ENCODE peak calls at places on chromosomes 1 and 21, in ten cellular contexts. H is C1 segment of cervical spinal cord; L is nucleus accumbens; Z is CD4-positive, alpha-beta T cell; O is endothelial cell; X is foreskin fibroblast; F is activated T-cell treated with anti-CD3 and anti-CD28 coated beads, Interleukin-2, amount 50 U/mL, for 72 hours; A is GM20000; S is SK-MEL-5; U is heart left ventricle. E is an unnamed sample.

GRCh38 chr1:38835230-38835827 is 24.2 kb downstream of the RRAGC start:
- DNase-seq in H (no peak), L (no peak), Z (no peak), O (peak), X (peak), F (peak), A (peak), S (peak), U (no peak), E (peak)

GRCh38 chr1:157110686-157111085 is 11.1 kb upstream of the ETV3L start:
- DNase-seq in H (no peak), L (no peak), Z (no peak), O (no peak), X (no peak), F (no peak), A (no peak), S (no peak), U (no peak), E (no peak)

GRCh38 chr21:17463441-17463840 is 49.4 kb upstream of the CXADR start:
- DNase-seq in H (no peak), L (no peak), Z (no peak), O (no peak), X (peak), F (no peak), A (no peak), S (peak), U (peak), E (peak)

GRCh38 chr1:64896546-64896945 is 69.8 kb downstream of the JAK1 start:
- DNase-seq in H (no peak), L (no peak), Z (no peak), O (no peak), X (no peak), F (no peak), A (no peak), S (no peak), U (no peak), E (no peak)

GRCh38 chr1:146036990-146037646 is 15.6 kb upstream of the HJV start:
- DNase-seq in H (peak), L (peak), Z (peak), O (peak), X (peak), F (peak), A (no peak), S (peak), U (peak), E (peak)

GRCh38 chr1:231424950-231425805 is 3.1 kb upstream of the EGLN1 start:
- DNase-seq in H (no peak), L (no peak), Z (no peak), O (no peak), X (no peak), F (no peak), A (no peak), S (no peak), U (peak), E (no peak)

GRCh38 chr1:154713001-154713400 is 105.0 kb upstream of the ADAR start:
- DNase-seq in H (no peak), L (no peak), Z (no peak), O (no peak), X (no peak), F (no peak), A (no peak), S (no peak), U (no peak), E (no peak)

GRCh38 chr1:45908613-45909140 is 105.3 kb downstream of the MAST2 start:
- DNase-seq in H (no peak), L (no peak), Z (no peak), O (no peak), X (no peak), F (no peak), A (no peak), S (no peak), U (no peak), E (no peak)

GRCh38 chr1:204961765-204962419 is 81.1 kb upstream of the CNTN2 start:
- DNase-seq in H (no peak), L (no peak), Z (no peak), O (no peak), X (no peak), F (no peak), A (no peak), S (no peak), U (peak), E (no peak)

GRCh38 chr21:46060596-46061061 is 37.3 kb upstream of the COL6A2 start:
- DNase-seq in H (no peak), L (no peak), Z (no peak), O (no peak), X (peak), F (peak), A (no peak), S (no peak), U (peak), E (peak)

GRCh38 chr1:50251592-50252165 is 143.0 kb downstream of the ELAVL4 start:
- DNase-seq in H (no peak), L (no peak), Z (no peak), O (no peak), X (peak), F (no peak), A (peak), S (no peak), U (no peak), E (no peak)

GRCh38 chr1:225554216-225554812 is 98.6 kb downstream of the ENAH start:
- DNase-seq in H (no peak), L (no peak), Z (no peak), O (no peak), X (peak), F (no peak), A (peak), S (peak), U (no peak), E (no peak)

GRCh38 chr1:119840745-119841144 is 29.5 kb upstream of the REG4 start:
- DNase-seq in H (no peak), L (no peak), Z (no peak), O (no peak), X (no peak), F (no peak), A (no peak), S (no peak), U (no peak), E (no peak)

GRCh38 chr1:206131037-206131436 is 13.8 kb upstream of the AVPR1B start:
- DNase-seq in H (no peak), L (no peak), Z (no peak), O (no peak), X (no peak), F (no peak), A (no peak), S (no peak), U (peak), E (no peak)

GRCh38 chr1:225710804-225711203 is 57.9 kb upstream of the ENAH start:
- DNase-seq in H (no peak), L (peak), Z (no peak), O (no peak), X (no peak), F (no peak), A (no peak), S (no peak), U (no peak), E (no peak)

GRCh38 chr1:43968348-43968948 is 1.4 kb upstream of the DPH2 start:
- DNase-seq in H (no peak), L (no peak), Z (no peak), O (peak), X (peak), F (no peak), A (no peak), S (no peak), U (no peak), E (peak)

GRCh38 chr1:194795917-194796593 is 1609.6 kb upstream of the B3GALT2 start:
- DNase-seq in H (no peak), L (no peak), Z (no peak), O (no peak), X (no peak), F (no peak), A (no peak), S (no peak), U (no peak), E (no peak)

GRCh38 chr1:210252621-210253041 is 20.0 kb downstream of the SERTAD4 start:
- DNase-seq in H (no peak), L (no peak), Z (no peak), O (peak), X (no peak), F (peak), A (no peak), S (no peak), U (peak), E (no peak)

GRCh38 chr1:227959325-227959860 is 11.7 kb upstream of the WNT9A start:
- DNase-seq in H (no peak), L (no peak), Z (no peak), O (no peak), X (no peak), F (no peak), A (no peak), S (no peak), U (no peak), E (no peak)

GRCh38 chr1:223665592-223666312 is at the start of gene CAPN8:
- DNase-seq in H (no peak), L (no peak), Z (no peak), O (no peak), X (peak), F (no peak), A (no peak), S (no peak), U (no peak), E (no peak)

GRCh38 chr1:227886503-227886961 is 61.2 kb downstream of the WNT9A start:
- DNase-seq in H (no peak), L (no peak), Z (no peak), O (peak), X (no peak), F (no peak), A (no peak), S (no peak), U (no peak), E (no peak)

GRCh38 chr1:233242827-233243483 is 52.6 kb downstream of the PCNX2 start:
- DNase-seq in H (no peak), L (no peak), Z (no peak), O (no peak), X (no peak), F (no peak), A (no peak), S (peak), U (no peak), E (no peak)

GRCh38 chr1:58468612-58469493 is 77.7 kb downstream of the OMA1 start:
- DNase-seq in H (no peak), L (no peak), Z (no peak), O (no peak), X (no peak), F (no peak), A (no peak), S (no peak), U (no peak), E (no peak)

GRCh38 chr1:41009466-41009865 is 12.1 kb downstream of the SLFNL1 start:
- DNase-seq in H (no peak), L (no peak), Z (no peak), O (no peak), X (no peak), F (no peak), A (no peak), S (no peak), U (no peak), E (no peak)

GRCh38 chr1:165717918-165718515 is 19.7 kb upstream of the ALDH9A1 start:
- DNase-seq in H (peak), L (peak), Z (peak), O (peak), X (peak), F (peak), A (peak), S (peak), U (no peak), E (peak)

GRCh38 chr1:51644533-51645197 is 27.8 kb downstream of the OSBPL9 start:
- DNase-seq in H (no peak), L (no peak), Z (no peak), O (no peak), X (peak), F (no peak), A (no peak), S (no peak), U (no peak), E (no peak)

GRCh38 chr1:15205586-15206346 is 41.3 kb upstream of the FHAD1 start:
- DNase-seq in H (no peak), L (no peak), Z (no peak), O (no peak), X (no peak), F (no peak), A (no peak), S (no peak), U (no peak), E (no peak)

GRCh38 chr1:230459463-230459862 is 33.3 kb upstream of the PGBD5 start:
- DNase-seq in H (no peak), L (no peak), Z (no peak), O (no peak), X (peak), F (no peak), A (no peak), S (no peak), U (no peak), E (no peak)

GRCh38 chr1:203184467-203184866 is 2.0 kb downstream of the CHI3L1 start:
- DNase-seq in H (no peak), L (no peak), Z (no peak), O (no peak), X (no peak), F (no peak), A (no peak), S (no peak), U (no peak), E (no peak)

GRCh38 chr21:39347537-39347936 is 1.4 kb downstream of the HMGN1 start:
- DNase-seq in H (no peak), L (no peak), Z (no peak), O (no peak), X (no peak), F (no peak), A (no peak), S (no peak), U (no peak), E (no peak)

GRCh38 chr1:15137807-15138206 is 15.7 kb upstream of the TMEM51 start:
- DNase-seq in H (no peak), L (no peak), Z (no peak), O (no peak), X (no peak), F (no peak), A (no peak), S (no peak), U (no peak), E (peak)

GRCh38 chr1:183932412-183932811 is 105.1 kb downstream of the COLGALT2 start:
- DNase-seq in H (peak), L (peak), Z (no peak), O (no peak), X (peak), F (no peak), A (no peak), S (no peak), U (peak), E (peak)

GRCh38 chr21:27526451-27526850 is 559.6 kb upstream of the ADAMTS5 start:
- DNase-seq in H (no peak), L (no peak), Z (no peak), O (no peak), X (no peak), F (no peak), A (no peak), S (no peak), U (no peak), E (no peak)

GRCh38 chr1:110800079-110800478 is 72.9 kb upstream of the CD53 start:
- DNase-seq in H (no peak), L (no peak), Z (no peak), O (no peak), X (no peak), F (no peak), A (no peak), S (no peak), U (no peak), E (no peak)

GRCh38 chr1:65425697-65426096 is 5.2 kb downstream of the LEPR start:
- DNase-seq in H (no peak), L (no peak), Z (no peak), O (no peak), X (peak), F (no peak), A (no peak), S (no peak), U (no peak), E (no peak)

GRCh38 chr21:28675265-28676041 is 317.2 kb downstream of the LTN1 start:
- DNase-seq in H (no peak), L (no peak), Z (no peak), O (no peak), X (peak), F (no peak), A (no peak), S (no peak), U (no peak), E (no peak)

GRCh38 chr1:203891950-203892349 is 30.6 kb downstream of the SNRPE start:
- DNase-seq in H (no peak), L (no peak), Z (no peak), O (no peak), X (no peak), F (no peak), A (no peak), S (no peak), U (no peak), E (peak)

GRCh38 chr1:23555949-23556640 is 3.2 kb downstream of the ID3 start:
- DNase-seq in H (no peak), L (no peak), Z (no peak), O (peak), X (peak), F (no peak), A (no peak), S (no peak), U (no peak), E (no peak)

E was measured in testis.